ENCODE peak calls at places on chromosome 3, in eight cellular contexts. U is choroid plexus epithelial cell, B is ovary, V is foreskin fibroblast, Y is transverse colon, H is cardiac fibroblast, X is endodermal cell, Z is IMR-90. O is an unnamed sample.

GRCh38 chr3:18489939-18490338 is 64.8 kb upstream of the SATB1 start:
- DNase-seq in Y (no peak), V (no peak), Z (no peak), U (no peak), B (no peak), X (no peak), H (no peak), O (no peak)

GRCh38 chr3:32603064-32603463 is 32.4 kb upstream of the DYNC1LI1 start:
- DNase-seq in H (no peak), U (no peak), Z (no peak), X (peak), B (no peak), V (no peak), Y (no peak), O (no peak)

GRCh38 chr3:13642597-13642996 is 93.7 kb downstream of the FBLN2 start:
- DNase-seq in Z (peak), Y (no peak), V (no peak), U (peak), X (no peak), H (no peak), B (no peak), O (no peak)

GRCh38 chr3:101849714-101850326 is 506 bp downstream of the NFKBIZ start:
- DNase-seq in Y (peak), Z (no peak), B (peak), H (no peak), V (peak), X (peak), U (no peak), O (no peak)

GRCh38 chr3:122074621-122075265 is 19.6 kb downstream of the CD86 start:
- DNase-seq in V (no peak), B (no peak), Z (no peak), U (no peak), Y (peak), H (no peak), X (no peak), O (no peak)

GRCh38 chr3:73094127-73094526 is 32.7 kb downstream of the EBLN2 start:
- DNase-seq in H (no peak), Y (no peak), X (peak), B (no peak), Z (no peak), V (peak), U (no peak), O (no peak)

GRCh38 chr3:157631468-157631867 is 128.3 kb upstream of the VEPH1 start:
- DNase-seq in B (no peak), H (no peak), X (no peak), U (peak), Z (no peak), V (peak), Y (no peak), O (no peak)

GRCh38 chr3:98109789-98110188 is 20.7 kb upstream of the OR5H1 start:
- DNase-seq in V (no peak), U (no peak), X (no peak), Y (no peak), B (no peak), H (no peak), Z (no peak), O (no peak)

GRCh38 chr3:126058666-126059065 is 25.3 kb downstream of the SLC41A3 start:
- DNase-seq in U (no peak), X (no peak), B (no peak), Y (no peak), V (peak), Z (no peak), H (no peak), O (no peak)

GRCh38 chr3:89522168-89522567 is 414.7 kb downstream of the EPHA3 start:
- DNase-seq in Z (no peak), B (no peak), V (no peak), X (no peak), H (peak), U (peak), Y (no peak), O (no peak)

GRCh38 chr3:186280737-186281136 is 81.3 kb downstream of the DGKG start:
- DNase-seq in V (no peak), U (no peak), Z (no peak), H (no peak), X (no peak), Y (no peak), B (no peak), O (no peak)

GRCh38 chr3:113258311-113258710 is 47.0 kb downstream of the BOC start:
- DNase-seq in U (no peak), Y (no peak), H (no peak), B (no peak), V (no peak), X (no peak), Z (no peak), O (no peak)

GRCh38 chr3:128563439-128563838 is 70.4 kb upstream of the GATA2 start:
- DNase-seq in Z (no peak), B (no peak), H (peak), V (no peak), U (no peak), Y (no peak), X (no peak), O (no peak)

GRCh38 chr3:38126121-38126892 is 10.6 kb downstream of the ACAA1 start:
- DNase-seq in Y (no peak), H (no peak), V (no peak), U (no peak), Z (no peak), B (no peak), X (peak), O (no peak)

GRCh38 chr3:170520996-170521395 is 64.9 kb downstream of the SLC7A14 start:
- DNase-seq in Z (peak), Y (no peak), X (no peak), U (no peak), B (no peak), H (no peak), V (peak), O (peak)

GRCh38 chr3:74639681-74640080 is 25.2 kb upstream of the CNTN3 start:
- DNase-seq in U (no peak), V (peak), H (no peak), Y (no peak), X (no peak), B (no peak), Z (peak), O (no peak)

GRCh38 chr3:159458010-159458409 is 530.6 kb upstream of the IL12A start:
- DNase-seq in B (no peak), Z (peak), H (peak), Y (no peak), X (peak), V (peak), U (peak), O (peak)

GRCh38 chr3:13364602-13365271 is 55.4 kb downstream of the NUP210 start:
- DNase-seq in B (no peak), H (no peak), Z (peak), X (no peak), V (no peak), U (peak), Y (no peak), O (no peak)

GRCh38 chr3:148600902-148601765 is 96.6 kb upstream of the AGTR1 start:
- DNase-seq in U (no peak), V (no peak), Z (no peak), X (no peak), B (no peak), Y (peak), H (no peak), O (no peak)

GRCh38 chr3:72535789-72536188 is 312.5 kb downstream of the SHQ1 start:
- DNase-seq in Z (no peak), Y (no peak), B (no peak), H (no peak), V (no peak), U (peak), X (no peak), O (no peak)

GRCh38 chr3:150868282-150868681 is 37.0 kb downstream of the MINDY4B start:
- DNase-seq in V (no peak), Z (no peak), U (peak), X (no peak), H (peak), Y (no peak), B (no peak), O (no peak)

GRCh38 chr3:123780656-123781055 is 103.5 kb downstream of the MYLK start:
- DNase-seq in V (no peak), X (no peak), B (no peak), Z (peak), Y (no peak), U (no peak), H (no peak), O (no peak)

DNA sequence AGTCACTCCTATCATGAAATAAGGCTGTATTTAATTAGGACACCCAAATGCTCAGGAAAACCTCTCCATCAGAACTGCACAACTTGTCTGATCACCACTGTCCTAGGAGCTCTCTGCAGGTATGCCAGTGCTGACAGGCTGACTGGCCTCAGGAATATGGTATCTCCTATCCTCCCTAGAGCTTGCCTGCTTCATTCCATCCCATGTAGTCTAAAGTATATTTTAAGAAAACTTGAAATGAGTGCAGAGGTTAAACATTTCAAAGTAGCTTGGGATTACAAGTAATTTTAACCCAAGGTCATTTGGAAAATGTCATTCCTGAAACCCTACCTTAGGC is 23.7 kb downstream of the FILIP1L start:
- DNase-seq in X (no peak), Y (no peak), V (no peak), Z (no peak), U (no peak), H (no peak), B (no peak), O (no peak)
- TF ChIP-seq CTCF in X (no peak), Y (no peak), V (no peak), Z (no peak), U (no peak), H (no peak), B (no peak), O (no peak)

GRCh38 chr3:30944124-30944523 is 49.7 kb upstream of the GADL1 start:
- DNase-seq in H (no peak), V (no peak), U (no peak), Z (no peak), Y (no peak), X (no peak), B (no peak), O (no peak)
- H3K4me3 ChIP-seq in H (no peak), V (no peak), U (no peak), Z (no peak), Y (no peak), X (no peak), B (no peak), O (no peak)

GRCh38 chr3:9732080-9732752 is 681 bp downstream of the BRPF1 start:
- DNase-seq in V (peak), X (peak), Z (no peak), B (no peak), U (no peak), H (no peak), Y (peak), O (no peak)

GRCh38 chr3:9730747-9731205 is 759 bp upstream of the BRPF1 start:
- DNase-seq in V (no peak), Y (no peak), B (no peak), X (no peak), U (no peak), Z (no peak), H (no peak), O (no peak)

GRCh38 chr3:9732753-9733115 is 1.2 kb downstream of the BRPF1 start:
- DNase-seq in B (peak), U (no peak), Y (no peak), H (no peak), Z (peak), X (peak), V (peak), O (no peak)

GRCh38 chr3:9729419-9729818 is 2.1 kb upstream of the BRPF1 start:
- DNase-seq in Y (no peak), B (no peak), H (no peak), U (no peak), Z (no peak), V (no peak), X (no peak), O (no peak)

DNA sequence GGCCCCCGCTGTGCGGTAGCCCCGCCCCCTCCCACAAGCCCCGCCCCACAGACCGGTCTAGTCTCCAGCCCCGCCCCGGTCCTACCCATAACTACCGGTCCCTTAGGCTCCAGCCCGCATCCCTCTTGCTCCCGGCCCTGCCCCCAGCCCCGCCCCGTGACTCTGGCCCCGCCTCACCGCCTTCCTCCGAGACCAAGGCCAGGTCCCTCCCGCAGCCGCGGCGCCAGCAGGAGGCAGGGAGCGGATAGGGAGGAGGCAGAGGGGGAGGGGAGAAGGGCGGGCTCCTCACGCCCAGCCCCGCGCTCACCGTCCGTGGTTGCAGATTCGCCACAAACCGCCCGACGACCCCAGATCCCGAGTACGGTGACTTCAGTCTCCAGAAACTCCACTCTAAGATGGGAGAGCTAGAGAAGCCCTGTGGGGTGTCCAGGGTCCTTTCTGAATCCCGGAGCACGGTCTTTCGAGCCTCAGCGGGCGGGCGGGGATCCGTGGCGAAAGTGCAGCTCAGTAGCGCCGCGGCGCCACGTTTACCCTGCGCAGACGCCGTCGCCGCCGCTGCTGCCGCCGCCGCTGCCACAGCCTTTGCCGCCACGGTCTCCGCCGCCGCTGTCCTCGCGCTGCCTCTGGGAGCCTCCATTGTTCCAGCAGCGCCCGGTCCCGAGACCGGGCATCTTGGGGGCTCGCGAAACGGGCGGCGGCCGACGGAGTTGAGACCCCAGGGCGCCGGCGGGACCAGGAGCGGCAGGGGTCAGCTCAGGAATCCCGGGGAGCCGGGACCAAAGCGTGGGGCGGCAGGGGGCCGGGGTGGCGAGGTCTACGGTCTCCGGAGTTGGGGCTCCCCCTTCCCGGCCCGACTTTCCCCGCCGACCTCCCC is at the start of gene BRPF1:
- DNase-seq in Z (peak), Y (peak), X (peak), B (peak), V (peak), U (peak), H (peak), O (peak)
- TF ChIP-seq CTCF in Z (no peak), Y (no peak), X (no peak), B (peak), V (no peak), U (peak), H (peak), O (no peak)

GRCh38 chr3:66825421-66825820 is 172.7 kb upstream of the KBTBD8 start:
- DNase-seq in X (no peak), B (no peak), V (no peak), Z (no peak), Y (no peak), H (no peak), U (no peak), O (no peak)
- H3K4me3 ChIP-seq in X (no peak), B (no peak), V (no peak), Z (no peak), Y (no peak), H (no peak), U (no peak), O (no peak)